ENCODE peak calls at places on chromosome 17, in four cellular contexts. R is dorsolateral prefrontal cortex, M is progenitor cell of endocrine pancreas, F is left ventricle myocardium inferior. T is an unnamed sample.

GRCh38 chr17:45195424-45195823 is 26.3 kb upstream of the FMNL1 start:
- DNase-seq in R (no peak), M (no peak), F (no peak), T (no peak)

GRCh38 chr17:27247958-27248342 is 46.0 kb upstream of the WSB1 start:
- DNase-seq in R (no peak), M (no peak), F (no peak), T (no peak)

GRCh38 chr17:80673152-80673920 is 128.7 kb downstream of the RPTOR start:
- DNase-seq in R (no peak), M (no peak), F (no peak), T (no peak)

GRCh38 chr17:32912218-32912897 is 15.6 kb upstream of the TMEM98 start:
- DNase-seq in R (no peak), M (peak; percentile 20), F (peak; percentile 37), T (peak; percentile 45)

GRCh38 chr17:15341385-15341849 is at the start of gene TEKT3:
- DNase-seq in R (peak; percentile 70), M (peak; percentile 83), F (peak; percentile 90), T (peak; percentile 5)

GRCh38 chr17:72576289-72576759 is 455.5 kb downstream of the SOX9 start:
- DNase-seq in R (peak; percentile 59), M (no peak), F (no peak), T (no peak)

GRCh38 chr17:81153340-81153803 is 11.9 kb upstream of the PVALEF start:
- DNase-seq in R (peak; percentile 91), M (no peak), F (no peak), T (no peak)

GRCh38 chr17:45702666-45703266 is 81.4 kb upstream of the CRHR1 start:
- DNase-seq in R (no peak), M (no peak), F (no peak), T (no peak)

GRCh38 chr17:72429066-72429638 is 308.3 kb downstream of the SOX9 start:
- DNase-seq in R (no peak), M (no peak), F (no peak), T (no peak)

GRCh38 chr17:18074566-18075272 is 13.0 kb upstream of the DRG2 start:
- DNase-seq in R (no peak), M (no peak), F (no peak), T (no peak)

GRCh38 chr17:60640503-60640902 is 37.1 kb upstream of the BCAS3 start:
- DNase-seq in R (no peak), M (no peak), F (no peak), T (no peak)

GRCh38 chr17:71632328-71632727 is 488.5 kb upstream of the SOX9 start:
- DNase-seq in R (no peak), M (no peak), F (no peak), T (no peak)

GRCh38 chr17:74960739-74961342 is 11.7 kb downstream of the HID1 start:
- DNase-seq in R (no peak), M (peak; percentile 41), F (no peak), T (no peak)

GRCh38 chr17:6711681-6712057 is 1.5 kb downstream of the SLC13A5 start:
- DNase-seq in R (no peak), M (no peak), F (no peak), T (no peak)

GRCh38 chr17:81941484-81942166 is 4.5 kb upstream of the PYCR1 start:
- DNase-seq in R (peak; percentile 66), M (no peak), F (peak; percentile 61), T (no peak)

GRCh38 chr17:61904094-61904710 is 23.6 kb downstream of the INTS2 start:
- DNase-seq in R (no peak), M (no peak), F (no peak), T (no peak)

GRCh38 chr17:4073983-4074830 is 68.6 kb downstream of the ZZEF1 start:
- DNase-seq in R (no peak), M (no peak), F (no peak), T (no peak)

GRCh38 chr17:56675876-56676660 is 82.6 kb downstream of the NOG start:
- DNase-seq in R (no peak), M (no peak), F (no peak), T (no peak)

GRCh38 chr17:31579265-31579664 is 187.8 kb downstream of the RAB11FIP4 start:
- DNase-seq in R (no peak), M (no peak), F (no peak), T (no peak)

GRCh38 chr17:40909755-40910154 is 24.7 kb upstream of the KRT20 start:
- DNase-seq in R (no peak), M (no peak), F (no peak), T (peak; percentile 51)

GRCh38 chr17:40912506-40913220 is 24.8 kb downstream of the KRT23 start:
- DNase-seq in R (no peak), M (no peak), F (no peak), T (no peak)

GRCh38 chr17:40906613-40907012 is 21.6 kb upstream of the KRT20 start:
- DNase-seq in R (no peak), M (no peak), F (no peak), T (no peak)

GRCh38 chr17:40910441-40910841 is 25.4 kb upstream of the KRT20 start:
- DNase-seq in R (no peak), M (no peak), F (no peak), T (peak; percentile 28)

DNA sequence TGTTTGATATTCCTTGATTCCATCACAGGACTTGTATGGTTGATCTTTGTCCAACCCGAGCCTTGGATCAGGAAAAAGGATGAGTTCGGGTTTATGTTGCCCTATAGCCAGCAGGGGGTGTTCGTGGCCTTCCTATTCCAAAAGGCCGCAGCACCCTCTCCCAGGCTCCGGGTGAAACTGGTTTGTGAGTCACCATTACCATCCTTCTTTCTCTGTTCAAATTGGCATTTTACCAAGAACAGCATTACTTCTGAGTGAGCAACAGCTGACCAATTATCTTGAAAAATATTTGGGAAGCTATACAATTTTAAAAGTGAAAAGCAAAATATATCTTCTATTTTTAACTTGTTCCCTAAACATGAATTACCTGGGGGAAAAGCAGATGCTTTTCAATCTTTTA is 24.3 kb upstream of the KRT20 start:
- DNase-seq in R (peak; percentile 78), M (peak; percentile 60), F (peak; percentile 52), T (peak; percentile 91)
- TF ChIP-seq CTCF in R (peak; percentile 96), M (peak; percentile 78), F (peak; percentile 77), T (peak; percentile 77)

GRCh38 chr17:78442648-78443128 is 64.2 kb downstream of the PGS1 start:
- DNase-seq in R (peak; percentile 47), M (no peak), F (peak; percentile 64), T (no peak)
- TF ChIP-seq CTCF in R (no peak), M (no peak), F (no peak), T (no peak)

GRCh38 chr17:65027305-65027704 is 29.2 kb downstream of the GNA13 start:
- DNase-seq in R (no peak), M (no peak), F (no peak), T (no peak)
- TF ChIP-seq CTCF in R (no peak), M (peak; percentile 45), F (no peak), T (peak; percentile 8)

GRCh38 chr17:57861737-57862409 is 12.0 kb upstream of the MRPS23 start:
- DNase-seq in R (no peak), M (no peak), F (peak; percentile 78), T (no peak)

GRCh38 chr17:57860414-57860999 is 10.7 kb upstream of the MRPS23 start:
- DNase-seq in R (no peak), M (no peak), F (no peak), T (no peak)

GRCh38 chr17:57862410-57862989 is 12.7 kb upstream of the MRPS23 start:
- DNase-seq in R (no peak), M (no peak), F (no peak), T (no peak)

GRCh38 chr17:57859601-57860413 is 10.0 kb upstream of the MRPS23 start:
- DNase-seq in R (no peak), M (no peak), F (no peak), T (no peak)

GRCh38 chr17:57861000-57861736 is 11.3 kb upstream of the MRPS23 start:
- DNase-seq in R (no peak), M (no peak), F (peak; percentile 64), T (no peak)
- TF ChIP-seq CTCF in R (no peak), M (no peak), F (no peak), T (no peak)

DNA sequence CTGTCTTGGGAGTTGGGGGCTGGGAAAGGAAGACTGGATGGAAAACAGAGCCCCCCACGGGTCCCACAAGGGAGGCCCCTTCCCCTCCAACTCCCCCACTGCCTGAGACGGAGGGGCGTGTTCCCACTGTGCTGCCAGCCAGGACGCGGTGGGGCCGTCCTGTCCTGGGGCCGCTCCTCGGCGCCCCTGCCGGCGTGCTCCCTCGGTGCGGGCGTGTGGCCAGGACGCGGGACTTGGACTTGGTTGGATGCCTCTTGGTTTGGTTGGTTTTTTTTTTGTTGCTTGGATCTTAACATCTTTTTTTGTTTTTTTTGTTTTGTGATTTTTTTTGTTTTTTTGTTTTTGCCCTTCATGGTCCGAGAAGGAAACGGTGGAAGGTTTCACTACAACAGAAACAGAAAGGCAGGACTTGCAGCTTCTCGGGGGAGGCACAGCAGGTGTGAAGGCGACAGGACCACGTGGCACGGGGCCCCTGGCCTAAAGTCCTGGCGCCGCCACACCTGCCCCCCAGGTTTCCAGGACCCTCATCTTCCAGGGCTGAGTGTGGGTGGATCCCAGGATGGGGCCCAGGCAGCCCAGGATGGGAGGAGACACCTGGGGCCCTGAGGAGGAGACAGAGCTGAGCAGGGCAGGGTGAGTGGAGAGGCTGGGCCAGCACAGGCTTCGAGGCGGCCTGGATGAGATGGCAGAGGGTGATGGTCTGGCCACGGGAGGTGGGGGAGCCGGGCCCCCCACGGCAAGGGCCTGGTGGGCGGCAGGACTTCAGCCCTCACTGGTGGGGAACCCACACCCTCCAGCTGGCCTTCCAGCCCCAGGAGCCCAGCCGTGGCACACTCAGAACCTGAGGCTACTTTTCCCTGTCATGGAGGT is 16.1 kb downstream of the ENGASE start:
- DNase-seq in R (no peak), M (no peak), F (no peak), T (no peak)
- TF ChIP-seq CTCF in R (no peak), M (no peak), F (peak; percentile 32), T (peak; percentile 28)

GRCh38 chr17:40219073-40219860 is at the start of gene WIPF2:
- DNase-seq in R (peak; percentile 92), M (peak; percentile 96), F (peak; percentile 97), T (peak; percentile 88)
- TF ChIP-seq CTCF in R (peak; percentile 74), M (peak; percentile 83), F (peak; percentile 89), T (peak; percentile 68)

DNA sequence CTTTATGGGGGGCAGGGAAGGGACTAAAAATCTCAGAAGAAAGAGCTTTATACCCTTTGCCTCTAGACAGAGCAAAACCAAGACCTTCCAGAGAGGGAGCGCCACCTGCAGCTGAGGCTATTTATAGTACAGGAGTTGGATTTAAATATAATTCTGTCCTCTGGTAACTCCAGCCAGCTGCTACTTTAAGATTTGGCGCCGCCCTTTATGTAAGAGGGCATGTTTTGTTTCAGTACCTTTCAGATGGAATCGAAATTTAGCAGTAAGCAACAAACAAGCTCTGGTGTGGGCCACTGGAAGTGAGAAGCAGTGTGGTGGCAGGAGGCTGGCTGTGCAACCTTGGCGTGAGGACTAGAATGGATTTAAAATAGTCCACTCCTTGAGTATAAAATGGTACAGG is 5.2 kb upstream of the GUCY2D start:
- DNase-seq in R (no peak), M (no peak), F (peak; percentile 33), T (no peak)
- TF ChIP-seq CTCF in R (peak; percentile 9), M (peak; percentile 37), F (peak; percentile 58), T (peak; percentile 33)

GRCh38 chr17:77011173-77012011 is 129.4 kb upstream of the SEC14L1 start:
- DNase-seq in R (peak; percentile 73), M (no peak), F (no peak), T (no peak)
- TF ChIP-seq CTCF in R (peak; percentile 42), M (peak; percentile 69), F (peak; percentile 58), T (peak; percentile 60)

T was measured in AG09319.